ENCODE peak calls at places on chromosomes 1 and 21, in five cellular contexts. One of them, this sample, is unnamed.

GRCh38 chr21:17612023-17612564 is 607 bp downstream of the BTG3 start:
- DNase-seq in NT2/D1: peak; percentile 43
- DNase-seq in HepG2: no peak
- DNase-seq in GM12878: no peak
- DNase-seq in H1: peak; percentile 64
- DNase-seq in this sample: no peak

GRCh38 chr1:84847253-84848247 is 45.5 kb downstream of the LPAR3 start:
- DNase-seq in NT2/D1: peak; percentile 32
- DNase-seq in HepG2: peak; percentile 25
- DNase-seq in GM12878: no peak
- DNase-seq in H1: no peak
- DNase-seq in this sample: peak; percentile 51

GRCh38 chr1:227901906-227902640 is 45.7 kb downstream of the WNT9A start:
- DNase-seq in NT2/D1: no peak
- DNase-seq in HepG2: peak; percentile 16
- DNase-seq in GM12878: no peak
- DNase-seq in H1: no peak
- DNase-seq in this sample: peak; percentile 59

GRCh38 chr1:17184822-17185484 is 20.0 kb upstream of the PADI1 start:
- DNase-seq in NT2/D1: no peak
- DNase-seq in HepG2: no peak
- DNase-seq in GM12878: no peak
- DNase-seq in H1: peak; percentile 30
- DNase-seq in this sample: no peak

GRCh38 chr1:164768619-164769018 is 209.6 kb downstream of the PBX1 start:
- DNase-seq in NT2/D1: no peak
- DNase-seq in HepG2: no peak
- DNase-seq in GM12878: no peak
- DNase-seq in H1: no peak
- DNase-seq in this sample: no peak

GRCh38 chr1:83033682-83034081 is 965.2 kb downstream of the TTLL7 start:
- DNase-seq in NT2/D1: no peak
- DNase-seq in HepG2: no peak
- DNase-seq in GM12878: no peak
- DNase-seq in H1: no peak
- DNase-seq in this sample: no peak

GRCh38 chr21:45475004-45475685 is 67.1 kb downstream of the SLC19A1 start:
- DNase-seq in NT2/D1: no peak
- DNase-seq in HepG2: no peak
- DNase-seq in GM12878: no peak
- DNase-seq in H1: no peak
- DNase-seq in this sample: no peak

GRCh38 chr1:17833661-17834501 is 78.7 kb downstream of the ACTL8 start:
- DNase-seq in NT2/D1: no peak
- DNase-seq in HepG2: no peak
- DNase-seq in GM12878: no peak
- DNase-seq in H1: no peak
- DNase-seq in this sample: no peak

GRCh38 chr1:231639819-231640218 is 13.2 kb downstream of the DISC1 start:
- DNase-seq in NT2/D1: no peak
- DNase-seq in HepG2: no peak
- DNase-seq in GM12878: no peak
- DNase-seq in H1: no peak
- DNase-seq in this sample: no peak

GRCh38 chr1:28354121-28354520 is 15.4 kb upstream of the PHACTR4 start:
- DNase-seq in NT2/D1: no peak
- DNase-seq in HepG2: no peak
- DNase-seq in GM12878: no peak
- DNase-seq in H1: no peak
- DNase-seq in this sample: no peak

GRCh38 chr1:175725684-175726083 is 17.7 kb downstream of the TNR start:
- DNase-seq in NT2/D1: peak; percentile 66
- DNase-seq in HepG2: peak; percentile 19
- DNase-seq in GM12878: no peak
- DNase-seq in H1: no peak
- DNase-seq in this sample: peak; percentile 45

GRCh38 chr1:200724064-200724463 is 14.6 kb upstream of the CAMSAP2 start:
- DNase-seq in NT2/D1: no peak
- DNase-seq in HepG2: no peak
- DNase-seq in GM12878: no peak
- DNase-seq in H1: no peak
- DNase-seq in this sample: no peak

GRCh38 chr1:212030936-212031528 is 4.3 kb downstream of the INTS7 start:
- DNase-seq in NT2/D1: no peak
- DNase-seq in HepG2: peak; percentile 83
- DNase-seq in GM12878: no peak
- DNase-seq in H1: no peak
- DNase-seq in this sample: no peak

GRCh38 chr21:29002442-29003144 is 9.9 kb upstream of the LTN1 start:
- DNase-seq in NT2/D1: peak; percentile 95
- DNase-seq in HepG2: peak; percentile 92
- DNase-seq in GM12878: peak; percentile 89
- DNase-seq in H1: peak; percentile 87
- DNase-seq in this sample: peak; percentile 98

GRCh38 chr1:235270625-235271024 is 57.4 kb downstream of the ARID4B start:
- DNase-seq in NT2/D1: peak; percentile 35
- DNase-seq in HepG2: no peak
- DNase-seq in GM12878: no peak
- DNase-seq in H1: no peak
- DNase-seq in this sample: no peak

GRCh38 chr1:180515857-180516388 is 13.5 kb upstream of the ACBD6 start:
- DNase-seq in NT2/D1: peak; percentile 89
- DNase-seq in HepG2: peak; percentile 76
- DNase-seq in GM12878: peak; percentile 49
- DNase-seq in H1: peak; percentile 63
- DNase-seq in this sample: peak; percentile 86
- TF ChIP-seq SUZ12 in NT2/D1: no peak
- TF ChIP-seq SUZ12 in HepG2: no peak
- TF ChIP-seq SUZ12 in GM12878: no peak
- TF ChIP-seq SUZ12 in H1: no peak
- TF ChIP-seq SUZ12 in this sample: no peak

DNA sequence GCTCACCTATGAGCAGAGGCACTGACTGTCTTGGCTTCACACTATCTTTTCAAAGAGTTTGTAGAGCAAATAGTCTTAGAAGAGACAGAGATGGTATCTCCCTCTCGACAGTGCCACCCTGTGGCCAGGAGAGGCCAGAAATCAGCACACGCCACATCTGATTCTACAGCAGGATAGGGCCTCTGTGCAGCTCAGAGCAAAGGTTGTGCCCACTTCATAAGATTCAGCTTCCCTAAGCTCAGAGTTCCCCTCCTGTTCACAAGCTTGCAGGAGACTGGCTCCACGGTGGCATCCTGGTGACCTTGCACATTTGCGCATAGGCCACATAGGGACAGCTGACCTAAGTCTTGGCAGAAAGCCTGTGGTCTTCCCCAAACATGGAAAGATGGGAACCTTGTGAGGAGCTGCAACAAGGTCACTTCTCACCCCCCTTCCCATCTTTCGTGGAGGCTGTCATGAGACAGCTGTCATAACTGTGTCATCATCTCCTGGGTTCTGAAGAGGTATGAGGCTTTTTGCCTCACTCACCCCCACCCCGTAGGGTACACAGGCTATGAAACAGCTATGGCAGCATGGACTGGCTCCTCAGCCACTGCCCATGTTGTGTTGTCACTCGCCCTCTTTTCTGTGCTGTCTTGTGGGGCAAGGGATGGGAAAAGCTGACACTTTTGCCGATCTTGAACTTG is 3.0 kb downstream of the ITLN2 start:
- DNase-seq in NT2/D1: no peak
- DNase-seq in HepG2: peak; percentile 35
- DNase-seq in GM12878: peak; percentile 40
- DNase-seq in H1: peak; percentile 82
- DNase-seq in this sample: peak; percentile 75
- TF ChIP-seq SUZ12 in NT2/D1: no peak
- TF ChIP-seq SUZ12 in HepG2: no peak
- TF ChIP-seq SUZ12 in GM12878: no peak
- TF ChIP-seq SUZ12 in H1: no peak
- TF ChIP-seq SUZ12 in this sample: no peak

GRCh38 chr1:166839600-166840308 is 479 bp downstream of the POGK start:
- DNase-seq in NT2/D1: peak; percentile 50
- DNase-seq in HepG2: peak; percentile 17
- DNase-seq in GM12878: no peak
- DNase-seq in H1: peak; percentile 74
- DNase-seq in this sample: peak; percentile 69

GRCh38 chr1:166838766-166839599 is at the start of gene POGK:
- DNase-seq in NT2/D1: peak; percentile 94
- DNase-seq in HepG2: peak; percentile 78
- DNase-seq in GM12878: peak; percentile 63
- DNase-seq in H1: peak; percentile 84
- DNase-seq in this sample: peak; percentile 93

GRCh38 chr1:166843322-166843721 is 4.0 kb downstream of the POGK start:
- DNase-seq in NT2/D1: no peak
- DNase-seq in HepG2: no peak
- DNase-seq in GM12878: no peak
- DNase-seq in H1: no peak
- DNase-seq in this sample: no peak

GRCh38 chr1:166843769-166844596 is 4.7 kb downstream of the POGK start:
- DNase-seq in NT2/D1: no peak
- DNase-seq in HepG2: no peak
- DNase-seq in GM12878: no peak
- DNase-seq in H1: no peak
- DNase-seq in this sample: no peak

GRCh38 chr1:166840309-166841302 is 1.3 kb downstream of the POGK start:
- DNase-seq in NT2/D1: no peak
- DNase-seq in HepG2: no peak
- DNase-seq in GM12878: no peak
- DNase-seq in H1: no peak
- DNase-seq in this sample: no peak
- TF ChIP-seq SUZ12 in NT2/D1: no peak
- TF ChIP-seq SUZ12 in HepG2: no peak
- TF ChIP-seq SUZ12 in GM12878: no peak
- TF ChIP-seq SUZ12 in H1: no peak
- TF ChIP-seq SUZ12 in this sample: no peak

DNA sequence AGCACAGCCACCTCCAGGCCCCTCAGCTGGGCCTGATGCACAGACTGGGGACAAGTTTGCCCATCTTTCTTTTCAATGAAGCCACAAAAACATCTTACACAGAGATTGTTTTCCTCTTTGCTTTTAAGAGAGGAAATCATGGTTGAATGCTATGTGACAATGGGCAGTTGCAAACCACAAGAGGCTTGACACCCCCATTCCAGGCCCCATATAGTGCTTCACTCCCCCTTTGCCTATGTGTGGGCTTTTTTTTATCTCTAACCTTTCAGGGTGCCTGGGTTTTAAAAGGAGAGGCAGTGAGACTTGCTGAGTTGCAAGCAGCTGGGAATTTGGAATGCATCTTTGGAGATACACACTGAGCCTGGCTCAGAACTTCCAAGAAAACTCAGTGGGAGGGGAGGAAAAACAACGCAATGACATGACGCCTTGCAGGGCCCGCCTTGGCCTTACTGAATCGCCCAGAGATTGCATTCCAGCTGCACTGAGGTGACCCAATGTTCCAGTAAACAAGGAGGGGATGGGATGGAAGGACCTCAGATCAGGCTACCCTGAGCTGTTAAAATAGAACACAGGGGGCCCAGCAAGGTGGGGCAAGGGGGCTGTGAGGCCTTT is 145.2 kb upstream of the ZNF648 start:
- DNase-seq in NT2/D1: no peak
- DNase-seq in HepG2: no peak
- DNase-seq in GM12878: no peak
- DNase-seq in H1: no peak
- DNase-seq in this sample: no peak
- TF ChIP-seq SUZ12 in NT2/D1: no peak
- TF ChIP-seq SUZ12 in HepG2: no peak
- TF ChIP-seq SUZ12 in GM12878: no peak
- TF ChIP-seq SUZ12 in H1: no peak
- TF ChIP-seq SUZ12 in this sample: no peak

DNA sequence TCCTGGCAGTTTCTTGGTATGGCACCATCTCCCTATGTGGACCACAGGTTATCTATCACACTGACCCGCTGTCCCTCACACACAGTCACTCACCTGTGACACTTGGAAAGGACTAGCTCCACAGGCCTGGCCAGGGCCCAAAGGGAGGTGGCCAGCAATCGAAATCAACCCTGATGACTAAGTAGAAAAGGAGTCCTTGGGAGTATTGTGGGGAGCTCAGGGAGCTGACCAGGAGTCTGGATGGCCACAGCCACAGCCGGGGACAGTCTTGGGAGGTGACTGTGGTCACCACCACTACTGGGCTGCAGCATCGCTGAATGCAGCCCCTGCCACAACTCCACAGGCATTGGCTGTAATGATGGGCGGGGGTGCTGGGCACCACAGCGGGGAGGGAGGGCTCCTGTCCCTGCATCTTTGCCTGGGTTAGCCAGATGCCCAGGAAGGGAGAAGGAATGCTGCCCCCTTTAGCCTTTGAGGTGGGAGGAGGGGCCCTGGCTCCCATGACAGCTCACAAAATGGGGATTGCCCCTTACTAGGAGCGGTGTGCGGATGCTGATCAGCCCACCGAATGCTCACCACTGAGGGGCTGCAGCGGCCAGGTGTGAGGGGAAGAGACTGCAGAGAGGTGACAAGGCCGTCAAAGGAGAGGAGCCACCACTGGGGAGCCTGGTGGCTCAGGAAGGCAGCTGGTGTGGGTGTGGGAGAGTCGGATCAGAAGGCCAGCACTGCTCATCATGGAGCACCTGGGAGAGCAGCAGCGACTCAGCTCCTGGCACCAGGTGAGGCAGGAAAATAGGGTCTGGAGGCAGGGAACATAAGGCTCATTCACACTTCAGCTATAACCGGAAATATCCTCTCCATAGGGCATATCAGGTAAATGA is 61.3 kb downstream of the H3-3A start:
- DNase-seq in NT2/D1: no peak
- DNase-seq in HepG2: no peak
- DNase-seq in GM12878: no peak
- DNase-seq in H1: no peak
- DNase-seq in this sample: peak; percentile 5
- TF ChIP-seq SUZ12 in NT2/D1: no peak
- TF ChIP-seq SUZ12 in HepG2: no peak
- TF ChIP-seq SUZ12 in GM12878: no peak
- TF ChIP-seq SUZ12 in H1: no peak
- TF ChIP-seq SUZ12 in this sample: no peak

DNA sequence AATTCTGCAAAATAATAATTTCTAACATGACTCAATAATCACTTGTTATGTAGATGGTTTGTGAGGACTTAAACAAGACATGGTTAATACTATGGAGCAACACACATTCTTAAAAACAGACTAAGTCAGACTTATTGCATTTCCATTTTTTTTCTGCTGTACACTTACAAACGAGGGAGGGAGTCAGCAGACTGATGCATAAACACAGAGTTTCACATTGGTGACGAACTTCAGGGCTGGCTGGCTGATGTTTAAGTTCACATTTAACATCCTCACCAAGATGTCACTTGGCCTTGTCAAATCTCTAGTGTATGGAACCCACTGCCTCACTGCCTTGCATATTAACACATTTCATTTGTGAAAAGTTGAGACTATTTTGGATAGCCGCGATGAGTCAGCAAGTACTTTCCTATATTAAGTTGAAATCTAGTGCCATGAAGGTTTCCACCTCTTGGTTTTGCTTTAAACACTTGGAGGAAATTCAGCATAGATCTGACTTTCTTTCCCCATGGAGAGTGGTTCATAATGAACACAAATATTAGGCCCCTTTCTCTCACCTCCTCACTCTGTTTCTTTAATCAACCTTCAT is 337.5 kb upstream of the RUNX1 start:
- DNase-seq in NT2/D1: no peak
- DNase-seq in HepG2: no peak
- DNase-seq in GM12878: no peak
- DNase-seq in H1: no peak
- DNase-seq in this sample: no peak
- TF ChIP-seq SUZ12 in NT2/D1: no peak
- TF ChIP-seq SUZ12 in HepG2: no peak
- TF ChIP-seq SUZ12 in GM12878: no peak
- TF ChIP-seq SUZ12 in H1: no peak
- TF ChIP-seq SUZ12 in this sample: no peak